ENCODE peak calls at places on chromosomes 2 and 18, in six cellular contexts. R is adrenal gland; A is esophagus squamous epithelium; I is choroid plexus epithelial cell; Q is endodermal cell; Y is CD8-positive, alpha-beta T cell. X is an unnamed sample.

GRCh38 chr2:105396254-105397024 is 2.4 kb downstream of the FHL2 start:
- DNase-seq in Y (no peak), R (peak), A (no peak), I (peak), Q (no peak), X (peak)

GRCh38 chr2:205706769-205707375 is 24.6 kb downstream of the NRP2 start:
- DNase-seq in I (peak), A (peak), Q (peak), Y (peak), R (peak), X (peak)

GRCh38 chr2:226656367-226656766 is 143.3 kb downstream of the IRS1 start:
- DNase-seq in Q (no peak), I (peak), Y (no peak), A (no peak), R (no peak), X (no peak)

GRCh38 chr2:7057865-7058400 is 140.7 kb downstream of the RNF144A start:
- DNase-seq in Y (peak), A (no peak), R (no peak), Q (no peak), I (no peak), X (no peak)

GRCh38 chr2:67755511-67755910 is 307.3 kb downstream of the C1D start:
- DNase-seq in A (no peak), Y (no peak), Q (no peak), I (no peak), R (no peak), X (no peak)

GRCh38 chr2:25698752-25699151 is 25.4 kb upstream of the DTNB start:
- DNase-seq in R (no peak), A (no peak), Y (no peak), Q (no peak), I (peak), X (no peak)

GRCh38 chr2:188292446-188293239 is 969 bp downstream of the GULP1 start:
- DNase-seq in R (peak), Q (peak), Y (no peak), I (peak), A (no peak), X (peak)

GRCh38 chr2:44799105-44799504 is 142.4 kb upstream of the SIX3 start:
- DNase-seq in R (no peak), Y (no peak), I (no peak), A (no peak), Q (no peak), X (no peak)

GRCh38 chr2:227864161-227864756 is 7.2 kb upstream of the DAW1 start:
- DNase-seq in A (no peak), Y (no peak), R (no peak), Q (no peak), I (peak), X (no peak)

GRCh38 chr18:76374330-76375281 is 120.4 kb downstream of the ZNF516 start:
- DNase-seq in I (no peak), A (no peak), R (no peak), Q (no peak), Y (peak), X (no peak)

GRCh38 chr2:161373939-161374338 is 42.2 kb upstream of the TBR1 start:
- DNase-seq in A (no peak), R (no peak), Q (no peak), I (peak), Y (no peak), X (peak)

GRCh38 chr18:79526468-79527460 is 131.0 kb downstream of the NFATC1 start:
- DNase-seq in I (no peak), A (no peak), Y (no peak), R (no peak), Q (no peak), X (no peak)

GRCh38 chr2:96163768-96164429 is 18.7 kb upstream of the DUSP2 start:
- DNase-seq in A (no peak), R (no peak), Y (peak), Q (no peak), I (peak), X (no peak)

GRCh38 chr2:241835605-241836004 is 23.1 kb downstream of the PDCD1 start:
- DNase-seq in R (no peak), I (no peak), Q (peak), A (no peak), Y (no peak), X (no peak)

GRCh38 chr2:65360441-65360840 is 72.0 kb downstream of the SPRED2 start:
- DNase-seq in R (no peak), I (no peak), A (no peak), Q (no peak), Y (no peak), X (no peak)

GRCh38 chr2:232049350-232049749 is 87.8 kb downstream of the DIS3L2 start:
- DNase-seq in I (no peak), R (no peak), A (no peak), Q (no peak), Y (no peak), X (no peak)

GRCh38 chr18:76487076-76487475 is 8.0 kb downstream of the ZNF516 start:
- DNase-seq in I (no peak), A (no peak), Y (no peak), R (no peak), Q (no peak), X (no peak)

GRCh38 chr2:60925994-60926750 is 44.8 kb downstream of the REL start:
- DNase-seq in I (peak), Q (no peak), Y (no peak), A (no peak), R (no peak), X (peak)

GRCh38 chr2:148642891-148643416 is 1.6 kb upstream of the EPC2 start:
- DNase-seq in R (no peak), A (no peak), I (peak), Y (no peak), Q (no peak), X (no peak)

GRCh38 chr2:68878071-68878711 is 7.0 kb upstream of the BMP10 start:
- DNase-seq in Q (no peak), I (no peak), R (no peak), A (no peak), Y (no peak), X (no peak)

GRCh38 chr2:70959851-70960832 is 18.3 kb upstream of the ANKRD53 start:
- DNase-seq in Y (no peak), Q (peak), A (no peak), I (no peak), R (no peak), X (no peak)

GRCh38 chr18:49639643-49640361 is 77.9 kb downstream of the LIPG start:
- DNase-seq in R (no peak), I (peak), A (no peak), Y (no peak), Q (peak), X (no peak)

GRCh38 chr2:54088191-54088634 is 27.2 kb upstream of the ACYP2 start:
- DNase-seq in Y (no peak), I (peak), Q (peak), A (no peak), R (no peak), X (peak)

DNA sequence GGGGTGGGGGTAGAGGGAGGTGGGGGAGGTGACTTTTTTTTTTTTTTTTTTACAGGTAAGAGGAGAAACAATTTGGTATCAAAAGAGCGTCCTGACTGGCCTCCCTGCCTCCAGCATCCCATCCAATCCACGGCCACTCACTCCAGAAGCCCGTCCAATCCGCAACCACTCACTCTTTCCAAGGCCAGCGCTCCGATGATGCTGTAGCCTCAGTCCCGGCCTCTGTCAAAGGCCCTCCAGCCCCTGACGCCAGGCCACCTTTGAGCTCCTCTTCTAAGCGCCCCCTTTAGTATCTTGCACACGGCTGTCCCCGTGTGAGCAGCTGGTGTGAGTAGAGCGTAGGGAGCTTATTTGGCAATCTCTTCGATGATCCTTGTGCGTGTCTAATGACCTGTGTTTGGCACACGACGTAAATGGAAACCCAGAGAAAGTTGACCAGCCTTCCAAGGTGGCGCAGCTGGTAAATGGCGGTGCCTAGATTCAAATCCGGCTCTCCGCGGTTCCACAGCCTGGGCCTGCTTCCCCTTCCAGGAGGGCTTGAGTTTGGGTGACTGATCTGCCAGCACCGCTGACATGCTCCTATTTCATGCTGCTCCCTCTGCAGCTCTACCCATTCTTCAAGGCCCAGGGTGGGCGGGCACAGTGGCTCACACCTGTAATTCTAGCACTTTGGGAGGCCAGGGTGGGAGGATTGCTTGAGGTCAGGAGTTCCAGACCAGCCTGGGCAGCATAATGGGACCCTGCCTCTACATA is 23.8 kb upstream of the PXDN start:
- DNase-seq in R (no peak), I (no peak), A (no peak), Y (no peak), Q (peak), X (no peak)
- H3K4me3 ChIP-seq in R (no peak), I (no peak), A (no peak), Y (no peak), Q (no peak), X (no peak)

GRCh38 chr18:62610509-62611394 is 87.9 kb downstream of the ZCCHC2 start:
- DNase-seq in Q (peak), I (no peak), R (no peak), Y (no peak), A (no peak), X (peak)
- H3K4me3 ChIP-seq in Q (no peak), I (no peak), R (no peak), Y (no peak), A (no peak), X (no peak)

GRCh38 chr2:239302083-239302807 is 98.6 kb downstream of the HDAC4 start:
- DNase-seq in Q (peak), A (no peak), R (peak), Y (no peak), I (no peak), X (no peak)

GRCh38 chr2:239299218-239299939 is 101.4 kb downstream of the HDAC4 start:
- DNase-seq in I (no peak), R (peak), Y (no peak), Q (peak), A (no peak), X (no peak)

GRCh38 chr2:239300871-239301742 is 99.7 kb downstream of the HDAC4 start:
- DNase-seq in R (peak), I (no peak), A (no peak), Q (peak), Y (no peak), X (no peak)

GRCh38 chr2:239298126-239298804 is 102.6 kb downstream of the HDAC4 start:
- DNase-seq in A (no peak), I (no peak), R (peak), Q (peak), Y (peak), X (no peak)

DNA sequence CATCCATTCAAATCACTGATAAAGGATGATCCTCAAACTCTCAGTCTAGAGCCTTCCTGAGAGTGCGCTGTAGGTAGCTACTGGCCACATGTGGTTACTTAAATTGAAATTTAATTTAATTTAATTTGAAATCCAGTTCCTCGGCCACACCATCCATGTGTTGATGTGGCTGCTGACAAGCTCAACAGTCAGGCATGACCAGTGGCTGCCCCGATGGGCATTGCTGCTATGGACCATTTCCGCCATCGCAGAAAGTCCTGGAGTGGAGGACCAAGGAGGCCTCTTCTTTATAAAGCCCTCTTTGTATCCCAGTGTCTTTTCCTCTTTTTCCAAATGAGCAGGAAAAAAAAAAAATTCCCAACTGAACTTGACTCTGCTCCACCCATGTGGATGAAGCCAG is 100.6 kb downstream of the HDAC4 start:
- DNase-seq in Y (no peak), Q (no peak), I (no peak), R (peak), A (no peak), X (no peak)
- H3K4me3 ChIP-seq in Y (no peak), Q (no peak), I (no peak), R (no peak), A (no peak), X (no peak)

GRCh38 chr2:106886916-106887758 is 1.2 kb upstream of the ST6GAL2 start:
- DNase-seq in Q (peak), I (peak), A (no peak), R (no peak), Y (no peak), X (peak)

GRCh38 chr2:106894545-106894944 is 8.6 kb upstream of the ST6GAL2 start:
- DNase-seq in Y (no peak), A (no peak), Q (no peak), R (no peak), I (no peak), X (no peak)

GRCh38 chr2:106885981-106886915 is at the start of gene ST6GAL2:
- DNase-seq in R (no peak), A (no peak), I (peak), Y (no peak), Q (peak), X (peak)

GRCh38 chr2:106885326-106885725 is 641 bp downstream of the ST6GAL2 start:
- DNase-seq in Q (peak), A (no peak), I (peak), R (no peak), Y (no peak), X (peak)

DNA sequence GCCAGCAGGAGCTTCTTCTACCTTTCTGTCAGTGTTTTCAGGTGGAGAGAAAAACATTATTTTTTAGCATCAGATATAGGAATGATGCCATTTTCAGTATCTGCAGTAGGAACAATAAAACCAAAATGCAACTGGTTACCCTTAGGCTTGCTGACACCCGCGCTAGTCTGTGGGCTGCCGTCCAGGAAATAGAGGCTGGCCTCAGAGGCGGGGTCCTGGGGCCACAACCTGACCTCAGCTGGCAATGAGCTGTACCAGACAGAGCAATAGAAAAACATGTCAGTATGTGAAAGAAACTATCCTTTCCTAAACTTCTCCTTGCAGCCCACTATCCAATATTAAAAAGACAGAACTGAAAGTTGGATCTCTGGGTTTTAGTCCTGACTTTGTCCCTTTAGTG is 4.6 kb upstream of the ST6GAL2 start:
- DNase-seq in I (no peak), Q (peak), Y (no peak), A (no peak), R (no peak), X (no peak)
- H3K4me3 ChIP-seq in I (no peak), Q (no peak), Y (no peak), A (no peak), R (no peak), X (no peak)

DNA sequence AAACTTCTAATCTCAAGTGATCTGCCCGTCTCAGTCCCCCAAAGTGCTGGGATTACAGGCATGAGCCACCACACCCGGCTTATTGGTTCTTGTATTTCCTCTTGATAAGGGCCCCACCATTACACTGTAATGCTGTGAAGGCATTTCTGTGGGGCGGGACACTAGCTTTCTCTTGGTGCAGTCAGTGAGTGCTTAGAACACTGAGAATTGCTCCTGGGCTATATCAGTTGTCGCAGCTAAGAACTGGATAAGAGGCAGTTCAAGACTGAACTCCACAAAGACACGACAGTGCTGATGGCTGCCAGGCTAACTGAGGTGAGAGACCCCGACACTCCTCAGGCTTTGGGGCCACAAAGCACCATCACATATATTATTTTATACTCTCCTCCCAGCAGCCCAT is 2.1 kb downstream of the KHK start:
- DNase-seq in R (no peak), Y (no peak), Q (no peak), A (no peak), I (no peak), X (no peak)
- H3K4me3 ChIP-seq in R (no peak), Y (no peak), Q (no peak), A (no peak), I (no peak), X (no peak)

GRCh38 chr2:36366491-36367120 is 11.0 kb downstream of the CRIM1 start:
- DNase-seq in A (no peak), I (peak), Q (no peak), R (no peak), Y (no peak), X (no peak)

GRCh38 chr2:36369163-36369562 is 13.6 kb downstream of the CRIM1 start:
- DNase-seq in Y (no peak), R (no peak), I (peak), Q (no peak), A (no peak), X (no peak)

GRCh38 chr2:36367497-36368353 is 12.1 kb downstream of the CRIM1 start:
- DNase-seq in R (no peak), I (peak), Q (no peak), A (no peak), Y (no peak), X (peak)

GRCh38 chr2:36369711-36370110 is 14.1 kb downstream of the CRIM1 start:
- DNase-seq in Q (no peak), R (no peak), A (no peak), Y (no peak), I (peak), X (no peak)

DNA sequence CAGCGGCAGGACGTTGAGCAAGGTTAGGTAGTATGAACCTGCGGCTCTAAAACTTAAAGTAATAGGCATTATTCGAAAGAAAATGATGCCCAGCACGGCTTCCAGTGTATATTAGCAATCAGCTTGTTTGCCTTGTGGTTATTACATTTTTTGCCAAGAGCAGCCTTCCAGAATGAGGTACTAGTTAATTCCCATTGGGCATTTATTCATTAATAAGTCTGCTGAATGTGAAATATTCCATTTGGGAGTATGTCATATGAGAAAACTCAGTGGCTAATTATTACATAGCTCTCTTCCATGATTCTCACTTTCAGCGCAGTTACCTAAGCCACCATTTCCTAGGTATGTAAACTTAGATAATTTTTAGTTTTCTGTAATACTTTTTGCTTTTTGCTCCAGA is 12.9 kb downstream of the CRIM1 start:
- DNase-seq in A (no peak), R (no peak), I (no peak), Q (no peak), Y (no peak), X (no peak)
- H3K4me3 ChIP-seq in A (peak), R (no peak), I (no peak), Q (peak), Y (no peak), X (no peak)

GRCh38 chr18:21604711-21605110 is 4.2 kb upstream of the ESCO1 start:
- DNase-seq in I (peak), A (no peak), Q (no peak), R (no peak), Y (no peak), X (no peak)
- H3K4me3 ChIP-seq in I (no peak), A (no peak), Q (no peak), R (no peak), Y (no peak), X (no peak)

X was measured in mesendoderm.